ENCODE peak calls at places on chromosomes 3 and 15, in six cellular contexts. P, M, B, V, X and N are unnamed samples.

GRCh38 chr3:193297421-193297820 is 56.4 kb downstream of the PLAAT1 start:
- DNase-seq in P (no peak), M (peak; percentile 1), B (no peak), V (no peak), X (no peak), N (no peak)

GRCh38 chr3:3053974-3054373 is 56.2 kb downstream of the IL5RA start:
- DNase-seq in P (peak; percentile 59), M (peak; percentile 85), B (no peak), V (no peak), X (no peak), N (no peak)

GRCh38 chr3:60829058-60829457 is 422.2 kb downstream of the FHIT start:
- DNase-seq in P (no peak), M (no peak), B (no peak), V (no peak), X (no peak), N (no peak)

GRCh38 chr3:193650585-193650984 is 57.6 kb downstream of the OPA1 start:
- DNase-seq in P (no peak), M (no peak), B (no peak), V (no peak), X (no peak), N (no peak)

GRCh38 chr3:190281308-190282051 is 40.8 kb downstream of the CLDN1 start:
- DNase-seq in P (peak; percentile 62), M (no peak), B (no peak), V (no peak), X (no peak), N (no peak)

GRCh38 chr15:41125950-41126642 is 10.0 kb upstream of the INO80 start:
- DNase-seq in P (no peak), M (no peak), B (no peak), V (no peak), X (no peak), N (no peak)

GRCh38 chr15:29570121-29570930 is 251.9 kb downstream of the TJP1 start:
- DNase-seq in P (peak; percentile 22), M (peak; percentile 54), B (peak; percentile 60), V (no peak), X (no peak), N (peak; percentile 83)

GRCh38 chr3:152445227-152445626 is 176.5 kb downstream of the MBNL1 start:
- DNase-seq in P (no peak), M (no peak), B (no peak), V (no peak), X (no peak), N (no peak)

GRCh38 chr15:57356636-57357035 is 19.7 kb upstream of the CGNL1 start:
- DNase-seq in P (peak; percentile 50), M (peak; percentile 96), B (peak; percentile 80), V (no peak), X (no peak), N (no peak)

GRCh38 chr3:87509401-87509800 is 233.0 kb upstream of the POU1F1 start:
- DNase-seq in P (no peak), M (peak; percentile 40), B (peak; percentile 32), V (no peak), X (no peak), N (peak; percentile 7)

GRCh38 chr15:82621970-82622369 is 25.2 kb downstream of the CPEB1 start:
- DNase-seq in P (no peak), M (peak; percentile 66), B (peak; percentile 45), V (no peak), X (no peak), N (peak; percentile 59)

GRCh38 chr15:76060098-76060989 is 559 bp downstream of the TMEM266 start:
- DNase-seq in P (no peak), M (no peak), B (no peak), V (no peak), X (no peak), N (peak; percentile 27)

GRCh38 chr3:136604961-136605360 is 147.2 kb downstream of the STAG1 start:
- DNase-seq in P (peak; percentile 35), M (peak; percentile 22), B (no peak), V (no peak), X (no peak), N (no peak)

GRCh38 chr15:62108411-62108810 is 41.6 kb downstream of the C2CD4A start:
- DNase-seq in P (no peak), M (no peak), B (no peak), V (no peak), X (no peak), N (no peak)

GRCh38 chr15:30038667-30039523 is 43.9 kb upstream of the GOLGA8J start:
- DNase-seq in P (no peak), M (no peak), B (no peak), V (no peak), X (peak; percentile 87), N (no peak)

GRCh38 chr3:172550347-172550943 is 27.2 kb upstream of the TNFSF10 start:
- DNase-seq in P (peak; percentile 84), M (no peak), B (no peak), V (peak; percentile 46), X (no peak), N (no peak)

GRCh38 chr3:180048840-180049239 is 12.1 kb upstream of the PEX5L start:
- DNase-seq in P (no peak), M (no peak), B (no peak), V (no peak), X (no peak), N (no peak)

GRCh38 chr15:64800476-64800875 is 25.0 kb downstream of the PIF1 start:
- DNase-seq in P (no peak), M (no peak), B (no peak), V (no peak), X (no peak), N (no peak)

GRCh38 chr3:155362808-155363689 is 69.6 kb upstream of the STRIT1 start:
- DNase-seq in P (peak; percentile 13), M (peak; percentile 89), B (peak; percentile 99), V (no peak), X (no peak), N (peak; percentile 6)

GRCh38 chr15:46088486-46089437 is 453.9 kb downstream of the SQOR start:
- DNase-seq in P (peak; percentile 52), M (no peak), B (no peak), V (no peak), X (no peak), N (no peak)

GRCh38 chr15:95105229-95105628 is 873.9 kb downstream of the MCTP2 start:
- DNase-seq in P (peak; percentile 6), M (peak; percentile 61), B (no peak), V (no peak), X (no peak), N (no peak)

GRCh38 chr3:126464997-126465396 is 10.7 kb downstream of the ZXDC start:
- DNase-seq in P (no peak), M (no peak), B (no peak), V (peak; percentile 9), X (peak; percentile 49), N (no peak)

GRCh38 chr3:171165499-171165921 is 139.0 kb upstream of the SLC2A2 start:
- DNase-seq in P (no peak), M (no peak), B (peak; percentile 70), V (no peak), X (no peak), N (peak; percentile 51)

GRCh38 chr15:67043939-67044771 is 21.2 kb upstream of the SMAD3 start:
- DNase-seq in P (peak; percentile 95), M (peak; percentile 99), B (peak; percentile 87), V (no peak), X (no peak), N (peak; percentile 61)

GRCh38 chr3:176950743-176951142 is 246.5 kb downstream of the TBL1XR1 start:
- DNase-seq in P (peak; percentile 25), M (no peak), B (no peak), V (no peak), X (no peak), N (no peak)

GRCh38 chr3:10758304-10759037 is 57.6 kb upstream of the SLC6A11 start:
- DNase-seq in P (peak; percentile 84), M (peak; percentile 75), B (peak; percentile 82), V (no peak), X (peak; percentile 68), N (peak; percentile 80)

GRCh38 chr3:68256635-68257034 is 602.2 kb upstream of the SUCLG2 start:
- DNase-seq in P (no peak), M (peak; percentile 46), B (peak; percentile 70), V (no peak), X (no peak), N (peak; percentile 32)

GRCh38 chr3:150172356-150172755 is 201.7 kb upstream of the PFN2 start:
- DNase-seq in P (no peak), M (no peak), B (no peak), V (no peak), X (no peak), N (no peak)

GRCh38 chr3:36957072-36957471 is 12.2 kb upstream of the TRANK1 start:
- DNase-seq in P (no peak), M (peak; percentile 71), B (peak; percentile 79), V (no peak), X (no peak), N (peak; percentile 55)

GRCh38 chr15:33211409-33211808 is 16.9 kb upstream of the FMN1 start:
- DNase-seq in P (no peak), M (no peak), B (no peak), V (peak; percentile 15), X (no peak), N (no peak)

GRCh38 chr15:52183562-52184173 is 7.5 kb downstream of the GNB5 start:
- DNase-seq in P (peak; percentile 54), M (peak; percentile 49), B (peak; percentile 76), V (no peak), X (no peak), N (peak; percentile 68)

GRCh38 chr15:64430000-64430735 is 30.2 kb upstream of the ZNF609 start:
- DNase-seq in P (peak; percentile 97), M (peak; percentile 94), B (peak; percentile 88), V (peak; percentile 71), X (no peak), N (peak; percentile 60)

GRCh38 chr15:78374436-78375393 is 34.6 kb downstream of the CRABP1 start:
- DNase-seq in P (no peak), M (no peak), B (no peak), V (no peak), X (peak; percentile 89), N (no peak)

GRCh38 chr3:12568747-12569146 is 11.9 kb downstream of the MKRN2 start:
- DNase-seq in P (no peak), M (no peak), B (no peak), V (no peak), X (no peak), N (no peak)
- H3K36me3 ChIP-seq in P (peaks cover 35% of the 10 kb centered on the region), M (peaks cover 7% of the 10 kb centered on the region), B (peaks cover 32% of the 10 kb centered on the region), V (no peaks in the 10 kb centered on the region), X (peaks cover 42% of the 10 kb centered on the region), N (peaks cover 22% of the 10 kb centered on the region)

DNA sequence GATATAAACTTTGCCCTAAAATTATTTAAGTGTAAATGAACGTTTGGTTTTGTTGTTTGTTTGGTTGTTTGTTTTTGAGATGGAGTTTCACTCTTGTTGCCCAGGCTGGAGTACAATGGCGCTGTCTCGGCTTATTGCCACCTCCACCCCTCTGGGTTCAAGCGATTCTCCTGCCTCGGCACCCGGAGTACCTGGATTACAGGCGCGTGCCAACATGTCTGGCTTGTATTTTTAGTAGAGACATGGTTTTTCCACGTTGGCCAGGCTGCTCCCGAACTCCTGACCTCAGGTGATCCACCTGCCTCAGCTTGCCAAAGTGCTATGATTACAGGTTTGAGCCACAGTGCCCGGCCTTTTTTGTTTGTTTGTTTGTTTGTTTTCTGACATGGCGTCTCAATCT is 87.9 kb upstream of the CHD2 start:
- DNase-seq in P (no peak), M (no peak), B (no peak), V (peak; percentile 20), X (no peak), N (no peak)
- H3K4me3 ChIP-seq in P (no peak overlapping the region), M (no peak overlapping the region), B (no peak overlapping the region), V (no peak overlapping the region), X (no peak overlapping the region), N (no peak overlapping the region)

GRCh38 chr3:34067442-34068130 is 269.2 kb downstream of the PDCD6IP start:
- DNase-seq in P (no peak), M (peak; percentile 20), B (peak; percentile 18), V (no peak), X (no peak), N (no peak)
- H3K27me3 ChIP-seq in P (no peaks in the 10 kb centered on the region), M (no peaks in the 10 kb centered on the region), B (no peaks in the 10 kb centered on the region), V (no peaks in the 10 kb centered on the region), X (no peaks in the 10 kb centered on the region), N (no peaks in the 10 kb centered on the region)

GRCh38 chr15:28267727-28268126 is 54.3 kb downstream of the HERC2 start:
- DNase-seq in P (no peak), M (no peak), B (no peak), V (no peak), X (no peak), N (no peak)
- H3K36me3 ChIP-seq in P (peaks cover 53% of the 10 kb centered on the region), M (peaks cover 13% of the 10 kb centered on the region), B (peaks cover 45% of the 10 kb centered on the region), V (no peaks in the 10 kb centered on the region), X (peaks cover 29% of the 10 kb centered on the region), N (peaks cover 14% of the 10 kb centered on the region)